ENCODE peak calls at places on chromosome 22, in eight cellular contexts. Z, V, O, Q, C, G, M and J are unnamed samples.
A peak's percentile ranks its signal among the peaks of the same experiment; 100 is the strongest.

GRCh38 chr22:38866399-38867123 is 5.5 kb downstream of the CBX6 start:
- DNase-seq in Z (no peak), V (no peak), O (no peak), Q (peak; percentile 95), C (no peak), G (no peak), M (no peak), J (no peak)

GRCh38 chr22:36385491-36386350 is 2.0 kb downstream of the MYH9 start:
- DNase-seq in Z (no peak), V (no peak), O (no peak), Q (peak; percentile 81), C (peak; percentile 80), G (no peak), M (peak; percentile 69), J (no peak)

GRCh38 chr22:33028191-33028700 is 29.9 kb downstream of the SYN3 start:
- DNase-seq in Z (no peak), V (no peak), O (no peak), Q (no peak), C (no peak), G (no peak), M (no peak), J (no peak)

GRCh38 chr22:45413368-45414211 is at the start of the genes RIBC2 and SMC1B:
- DNase-seq in Z (peak; percentile 89), V (no peak), O (no peak), Q (peak; percentile 98), C (no peak), G (peak; percentile 61), M (no peak), J (peak; percentile 75)

GRCh38 chr22:30033891-30034290 is 46.4 kb upstream of the HORMAD2 start:
- DNase-seq in Z (no peak), V (no peak), O (no peak), Q (no peak), C (no peak), G (no peak), M (no peak), J (no peak)

GRCh38 chr22:21865041-21865440 is 2.4 kb downstream of the MAPK1 start:
- DNase-seq in Z (no peak), V (peak; percentile 54), O (peak; percentile 53), Q (no peak), C (peak; percentile 49), G (peak; percentile 79), M (peak; percentile 48), J (no peak)

GRCh38 chr22:42683599-42684283 is 34.5 kb upstream of the CYB5R3 start:
- DNase-seq in Z (no peak), V (peak; percentile 65), O (no peak), Q (no peak), C (no peak), G (no peak), M (no peak), J (no peak)

GRCh38 chr22:49948958-49949913 is 11.3 kb upstream of the PIM3 start:
- DNase-seq in Z (no peak), V (no peak), O (no peak), Q (no peak), C (no peak), G (no peak), M (no peak), J (no peak)

GRCh38 chr22:49015993-49016908 is 811.4 kb downstream of the BRD1 start:
- DNase-seq in Z (no peak), V (peak; percentile 34), O (no peak), Q (no peak), C (peak; percentile 3), G (no peak), M (no peak), J (no peak)

GRCh38 chr22:50060441-50061140 is 2.5 kb upstream of the TTLL8 start:
- DNase-seq in Z (no peak), V (no peak), O (no peak), Q (peak; percentile 47), C (no peak), G (no peak), M (no peak), J (no peak)

GRCh38 chr22:44648821-44649566 is 53.0 kb upstream of the PRR5 start:
- DNase-seq in Z (no peak), V (peak; percentile 19), O (peak; percentile 90), Q (no peak), C (no peak), G (peak; percentile 68), M (no peak), J (no peak)

GRCh38 chr22:20111045-20111688 is 4.7 kb upstream of the RANBP1 start:
- DNase-seq in Z (peak; percentile 71), V (peak; percentile 87), O (no peak), Q (peak; percentile 78), C (peak; percentile 66), G (peak; percentile 43), M (no peak), J (peak; percentile 60)

GRCh38 chr22:35835998-35836691 is 118.5 kb downstream of the APOL5 start:
- DNase-seq in Z (no peak), V (peak; percentile 51), O (peak; percentile 45), Q (peak; percentile 84), C (peak; percentile 60), G (peak; percentile 78), M (no peak), J (peak; percentile 53)

GRCh38 chr22:49569286-49570031 is 258.2 kb downstream of the BRD1 start:
- DNase-seq in Z (no peak), V (no peak), O (no peak), Q (no peak), C (peak; percentile 5), G (no peak), M (no peak), J (no peak)

GRCh38 chr22:37048133-37048532 is 3.4 kb upstream of the KCTD17 start:
- DNase-seq in Z (no peak), V (no peak), O (no peak), Q (peak; percentile 40), C (no peak), G (no peak), M (no peak), J (no peak)

GRCh38 chr22:25165785-25166184 is 33.9 kb upstream of the CRYBB3 start:
- DNase-seq in Z (no peak), V (no peak), O (no peak), Q (no peak), C (no peak), G (no peak), M (no peak), J (no peak)

GRCh38 chr22:42509548-42509947 is 10.0 kb downstream of the RRP7A start:
- DNase-seq in Z (no peak), V (no peak), O (no peak), Q (no peak), C (no peak), G (no peak), M (no peak), J (no peak)

GRCh38 chr22:30308096-30308495 is 18.6 kb downstream of the TBC1D10A start:
- DNase-seq in Z (no peak), V (no peak), O (no peak), Q (no peak), C (no peak), G (no peak), M (no peak), J (no peak)

GRCh38 chr22:46812786-46813185 is 50.3 kb downstream of the TBC1D22A start:
- DNase-seq in Z (no peak), V (no peak), O (no peak), Q (no peak), C (no peak), G (peak; percentile 31), M (no peak), J (no peak)

GRCh38 chr22:37018815-37019308 is 385 bp downstream of the TST start:
- DNase-seq in Z (no peak), V (peak; percentile 68), O (no peak), Q (peak; percentile 70), C (peak; percentile 80), G (peak; percentile 41), M (no peak), J (peak; percentile 36)

GRCh38 chr22:42885446-42885845 is 28.4 kb upstream of the ARFGAP3 start:
- DNase-seq in Z (no peak), V (no peak), O (no peak), Q (no peak), C (no peak), G (no peak), M (no peak), J (no peak)

GRCh38 chr22:43481528-43482309 is 69.9 kb downstream of the MPPED1 start:
- DNase-seq in Z (peak; percentile 26), V (no peak), O (no peak), Q (peak; percentile 48), C (no peak), G (no peak), M (no peak), J (no peak)